ENCODE peak calls at places on chromosomes 11 and 22, in seven cellular contexts. R is stimulated activated CD8-positive, alpha-beta memory T cell treated with anti-CD3 and anti-CD28 coated beads, Interleukin-15, amount 100 ng/mL, for 1 hour; G is activated T-helper 1 cell treated with anti-CD3 and anti-CD28 coated beads, Interleukin-12 subunit alpha, Interleukin-12 subunit beta, Interleukin-2, Interleukin-4 antibody, amounts not matched to agents 30 ng/mL and 10 ng/mL and 1 ng/mL, durations not matched to agents 14 hours and 24 hours and 36 hours; Y is RWPE1; I is dorsolateral prefrontal cortex; F is fibroblast of mammary gland; O is omental fat pad. K is an unnamed sample.

GRCh38 chr11:87358461-87358860 is 320.7 kb downstream of the TMEM135 start:
- DNase-seq in O (no peak), R (no peak), I (no peak), G (no peak), F (no peak), Y (no peak), K (no peak)

GRCh38 chr11:96748639-96749370 is 359.0 kb downstream of the JRKL start:
- DNase-seq in G (no peak), O (no peak), R (no peak), Y (peak), F (peak), I (no peak), K (peak)

GRCh38 chr11:99320769-99321290 is 300.1 kb downstream of the CNTN5 start:
- DNase-seq in G (no peak), R (no peak), F (peak), O (no peak), Y (no peak), I (no peak), K (no peak)

GRCh38 chr22:42926768-42927167 is 69.7 kb upstream of the ARFGAP3 start:
- DNase-seq in O (no peak), R (no peak), I (no peak), F (no peak), Y (no peak), G (no peak), K (no peak)

GRCh38 chr11:4048340-4048739 is 46.3 kb upstream of the RRM1 start:
- DNase-seq in R (no peak), O (no peak), G (no peak), I (no peak), Y (no peak), F (peak), K (no peak)

GRCh38 chr22:38167988-38168407 is 13.6 kb downstream of the PLA2G6 start:
- DNase-seq in I (no peak), G (no peak), Y (no peak), F (no peak), R (no peak), O (no peak), K (no peak)

GRCh38 chr11:10908215-10908990 is 50.5 kb upstream of the ZBED5 start:
- DNase-seq in Y (no peak), I (no peak), O (no peak), F (peak), R (no peak), G (no peak), K (peak)

GRCh38 chr11:95084509-95084908 is 5.1 kb upstream of the ENDOD1 start:
- DNase-seq in I (no peak), G (peak), Y (peak), F (peak), R (no peak), O (no peak), K (no peak)

GRCh38 chr11:32420937-32421532 is 14.3 kb downstream of the WT1 start:
- DNase-seq in G (peak), F (no peak), I (no peak), R (no peak), O (no peak), Y (no peak), K (no peak)

GRCh38 chr22:49207008-49207775 is 620.5 kb downstream of the BRD1 start:
- DNase-seq in R (no peak), O (no peak), F (no peak), G (no peak), I (peak), Y (no peak), K (no peak)